ENCODE peak calls at places on chromosomes 16 and 17, in five cellular contexts. U is colonic mucosa, W is cardiac muscle cell, S is lung, Z is thoracic aorta. Q is an unnamed sample. For H3K9me3 and H3K27me3, the result is how much of the 10 kb centered on the place peaks cover.

GRCh38 chr16:75279277-75279676 is 27.9 kb upstream of the BCAR1 start:
- DNase-seq in U (no peak), W (no peak), Z (no peak), S (no peak), Q (no peak)

GRCh38 chr17:41352597-41353366 is 2.2 kb upstream of the KRT33A start:
- DNase-seq in U (no peak), Z (no peak), S (no peak), W (peak), Q (no peak)

GRCh38 chr16:27862953-27863352 is 200.6 kb downstream of the GSG1L start:
- DNase-seq in W (no peak), S (no peak), Z (no peak), U (no peak), Q (no peak)

GRCh38 chr17:58324409-58325288 is 3.9 kb downstream of the TSPOAP1 start:
- DNase-seq in U (no peak), S (no peak), Z (no peak), W (peak), Q (no peak)

GRCh38 chr17:55527520-55528118 is 16.4 kb upstream of the SMIM36 start:
- DNase-seq in U (no peak), Z (no peak), S (no peak), W (peak), Q (no peak)

GRCh38 chr17:71461504-71462197 is 659.2 kb upstream of the SOX9 start:
- DNase-seq in Z (no peak), U (no peak), W (no peak), S (no peak), Q (no peak)

GRCh38 chr17:2386400-2387085 is 14.3 kb downstream of the MNT start:
- DNase-seq in S (no peak), Z (no peak), U (peak), W (no peak), Q (no peak)

GRCh38 chr17:77863814-77864161 is 94.7 kb upstream of the TNRC6C start:
- DNase-seq in S (no peak), Z (no peak), U (peak), W (no peak), Q (no peak)

GRCh38 chr17:7380321-7380720 is 568 bp upstream of the TNK1 start:
- DNase-seq in W (no peak), S (peak), Z (no peak), U (peak), Q (no peak)

GRCh38 chr17:36697907-36698526 is 96.6 kb downstream of the MRM1 start:
- DNase-seq in U (no peak), Z (no peak), S (no peak), W (peak), Q (no peak)

DNA sequence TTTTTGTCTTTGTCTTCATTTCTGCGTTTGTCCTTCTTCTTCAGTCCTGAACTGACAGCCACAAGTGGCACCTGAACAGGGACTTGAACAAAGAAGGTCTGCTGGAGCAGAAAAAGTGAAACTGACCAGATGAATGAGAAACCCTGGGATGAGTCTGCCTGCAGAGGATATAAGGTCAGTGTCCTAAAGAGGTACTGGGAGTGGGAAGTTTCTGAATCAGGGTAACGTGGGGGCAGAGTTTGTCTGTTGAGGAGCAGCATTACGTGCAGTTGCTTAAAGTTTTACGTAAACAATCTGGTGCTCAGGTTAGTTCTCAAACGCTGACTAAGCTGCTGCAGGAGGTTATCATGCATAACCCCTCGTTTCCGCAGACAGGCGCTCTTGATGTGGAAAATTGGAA is 2057.6 kb downstream of the TP53TG3F start:
- DNase-seq in S (no peak), U (no peak), W (no peak), Z (no peak), Q (no peak)
- H3K9me3 ChIP-seq in S (under half), U (under half), W (under half), Z (under half), Q (under half)

GRCh38 chr16:31528726-31529397 is 1.2 kb downstream of the AHSP start:
- DNase-seq in S (peak), U (no peak), Z (no peak), W (peak), Q (no peak)

GRCh38 chr16:31530405-31530804 is 2.7 kb downstream of the AHSP start:
- DNase-seq in S (no peak), Z (no peak), W (no peak), U (no peak), Q (no peak)

GRCh38 chr16:31531096-31531495 is 3.4 kb downstream of the AHSP start:
- DNase-seq in U (no peak), W (no peak), S (no peak), Z (no peak), Q (no peak)

GRCh38 chr16:31529398-31530312 is 2.0 kb downstream of the AHSP start:
- DNase-seq in S (no peak), U (no peak), Z (no peak), W (peak), Q (no peak)

GRCh38 chr16:31532120-31532519 is 4.4 kb downstream of the AHSP start:
- DNase-seq in U (no peak), Z (no peak), S (no peak), W (no peak), Q (no peak)
- H3K27me3 ChIP-seq in U (under half), Z (under half), S (under half), W (under half), Q (half or more)

GRCh38 chr16:35311475-35311874 is 1852.1 kb downstream of the TP53TG3F start:
- DNase-seq in S (no peak), U (no peak), Z (no peak), W (no peak), Q (no peak)
- H3K9me3 ChIP-seq in S (under half), U (under half), Z (under half), W (under half), Q (under half)

DNA sequence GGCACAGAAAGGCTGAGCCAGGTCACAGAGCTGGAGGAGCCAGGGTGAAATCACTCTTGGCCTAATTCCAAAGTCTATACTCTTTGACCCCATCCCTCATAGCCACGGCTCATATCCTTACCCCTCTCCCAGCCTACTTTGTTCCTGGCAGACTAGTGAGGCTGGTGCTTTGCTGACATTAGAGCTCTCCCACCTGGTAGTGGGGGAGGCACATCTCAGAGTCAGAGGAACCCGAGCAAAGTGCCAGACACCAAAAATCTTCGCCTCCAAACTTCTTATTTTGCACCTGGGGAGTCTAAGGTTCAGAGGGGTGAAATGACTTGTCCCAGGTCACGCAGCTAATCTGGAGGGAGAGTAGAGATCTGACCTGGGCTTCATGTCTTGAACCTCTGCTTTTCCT is 126.7 kb downstream of the SPACA3 start:
- DNase-seq in U (no peak), S (no peak), W (no peak), Z (no peak), Q (no peak)
- H3K27me3 ChIP-seq in U (under half), S (under half), W (under half), Z (under half), Q (under half)

DNA sequence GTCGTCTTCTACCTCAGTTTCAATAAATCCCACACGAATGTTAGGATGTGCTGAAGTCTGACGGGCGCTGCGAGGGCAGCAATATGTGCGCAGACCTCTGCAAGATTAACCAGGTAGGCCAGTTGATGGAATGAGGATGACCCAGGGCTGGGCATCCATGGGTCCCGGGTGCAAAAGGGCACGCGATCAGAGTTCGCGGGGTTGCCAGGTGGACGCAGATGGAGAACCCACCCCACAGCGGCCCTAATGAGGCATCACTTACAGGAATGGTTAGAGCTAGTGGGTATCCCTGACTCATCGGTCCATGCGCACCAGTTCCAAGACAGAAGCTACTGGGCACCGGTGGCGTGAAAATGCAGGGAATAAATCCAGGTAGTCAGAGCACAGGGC is 2116.0 kb downstream of the TP53TG3F start:
- DNase-seq in W (no peak), Z (no peak), U (no peak), S (no peak), Q (no peak)
- H3K9me3 ChIP-seq in W (under half), Z (under half), U (under half), S (under half), Q (under half)

DNA sequence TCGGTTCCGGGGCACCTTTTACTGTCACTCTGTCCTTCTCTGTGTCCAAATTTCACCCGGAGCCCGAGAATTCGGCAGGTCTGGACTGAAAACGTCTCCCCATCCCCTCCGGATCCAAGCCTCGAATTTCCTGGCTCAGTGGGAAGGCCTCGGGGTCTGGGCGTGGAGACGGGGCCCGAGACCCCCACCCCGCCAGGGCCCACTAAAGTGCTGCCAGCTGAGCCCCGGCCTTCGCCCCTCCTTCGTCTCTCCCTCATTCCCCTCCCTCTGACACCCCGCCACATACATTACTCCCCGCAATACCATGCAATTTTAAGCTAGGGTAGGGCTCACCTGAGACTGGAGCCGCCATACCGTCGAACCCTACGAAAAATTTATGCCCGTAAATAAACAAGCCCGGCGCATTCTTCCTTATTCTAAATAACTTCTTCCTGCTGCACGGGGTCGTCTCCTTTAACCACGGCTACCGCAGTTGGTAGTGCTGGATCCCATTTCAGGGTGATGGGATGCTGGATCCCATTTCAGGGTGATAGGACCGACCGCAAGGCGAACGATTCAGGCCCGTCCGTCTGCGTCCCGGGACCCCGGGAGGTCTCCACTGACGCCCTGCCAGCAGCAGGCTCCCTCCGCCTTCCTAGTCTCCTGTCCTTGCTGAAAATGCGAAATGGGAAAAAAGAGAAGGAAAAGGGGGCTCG is 4.4 kb upstream of the OR1F1 start:
- DNase-seq in W (no peak), S (no peak), U (no peak), Z (no peak), Q (no peak)
- H3K27me3 ChIP-seq in W (half or more), S (under half), U (half or more), Z (under half), Q (half or more)

GRCh38 chr16:35561346-35561745 is 2101.9 kb downstream of the TP53TG3F start:
- DNase-seq in U (no peak), W (no peak), Z (no peak), S (no peak), Q (no peak)
- H3K9me3 ChIP-seq in U (under half), W (under half), Z (under half), S (under half), Q (under half)

GRCh38 chr16:66428682-66429251 is 1.7 kb downstream of the BEAN1 start:
- DNase-seq in Z (no peak), U (no peak), W (no peak), S (no peak), Q (no peak)
- H3K27me3 ChIP-seq in Z (under half), U (under half), W (half or more), S (under half), Q (half or more)

GRCh38 chr17:27082023-27082774 is 211.7 kb upstream of the WSB1 start:
- DNase-seq in U (no peak), W (no peak), S (no peak), Z (no peak), Q (no peak)
- H3K9me3 ChIP-seq in U (under half), W (under half), S (under half), Z (under half), Q (under half)